ENCODE peak calls at places on chromosomes 11 and 22, in nine cellular contexts. N, M, O, A, I, W, D, U and T are unnamed samples.

GRCh38 chr11:36300651-36301050 is 4.6 kb downstream of the PRR5L start:
- DNase-seq in N (no peak), M (no peak), O (no peak), A (peak), I (no peak), W (peak), D (peak), U (no peak), T (no peak)

GRCh38 chr11:115301029-115301428 is 203.2 kb downstream of the CADM1 start:
- DNase-seq in N (no peak), M (peak), O (no peak), A (peak), I (no peak), W (no peak), D (no peak), U (no peak), T (peak)

GRCh38 chr11:67732045-67732787 is 57.8 kb upstream of the ALDH3B2 start:
- DNase-seq in N (peak), M (peak), O (no peak), A (no peak), I (peak), W (peak), D (no peak), U (peak), T (no peak)

GRCh38 chr11:12715941-12716340 is 41.7 kb downstream of the TEAD1 start:
- DNase-seq in N (no peak), M (no peak), O (no peak), A (no peak), I (no peak), W (no peak), D (no peak), U (no peak), T (no peak)

GRCh38 chr11:61999141-61999975 is 31.9 kb upstream of the FTH1 start:
- DNase-seq in N (no peak), M (no peak), O (no peak), A (no peak), I (no peak), W (peak), D (no peak), U (no peak), T (no peak)

GRCh38 chr11:36265793-36266628 is 23.2 kb downstream of the COMMD9 start:
- DNase-seq in N (peak), M (peak), O (peak), A (peak), I (peak), W (peak), D (peak), U (peak), T (peak)

GRCh38 chr11:134537941-134538340 is 125.9 kb upstream of the B3GAT1 start:
- DNase-seq in N (no peak), M (no peak), O (no peak), A (no peak), I (no peak), W (no peak), D (no peak), U (no peak), T (no peak)

GRCh38 chr11:132943737-132944556 is 588.4 kb downstream of the OPCML start:
- DNase-seq in N (no peak), M (no peak), O (no peak), A (peak), I (peak), W (peak), D (no peak), U (no peak), T (no peak)

GRCh38 chr11:121525376-121525775 is 72.6 kb upstream of the SORL1-AS1 start:
- DNase-seq in N (no peak), M (no peak), O (no peak), A (no peak), I (no peak), W (no peak), D (no peak), U (no peak), T (no peak)

GRCh38 chr11:16606784-16607674 is 131.4 kb upstream of the C11orf58 start:
- DNase-seq in N (no peak), M (no peak), O (peak), A (no peak), I (peak), W (peak), D (peak), U (no peak), T (peak)

GRCh38 chr11:45677811-45678515 is 12.5 kb upstream of the CHST1 start:
- DNase-seq in N (no peak), M (no peak), O (peak), A (no peak), I (no peak), W (no peak), D (no peak), U (no peak), T (no peak)

GRCh38 chr11:6472934-6473333 is 807 bp downstream of the TRIM3 start:
- DNase-seq in N (no peak), M (no peak), O (no peak), A (no peak), I (no peak), W (no peak), D (no peak), U (no peak), T (no peak)

GRCh38 chr22:30178180-30179126 is 68.1 kb downstream of the LIF start:
- DNase-seq in N (no peak), M (no peak), O (no peak), A (no peak), I (no peak), W (no peak), D (no peak), U (no peak), T (no peak)

GRCh38 chr11:96863520-96863919 is 473.7 kb downstream of the JRKL start:
- DNase-seq in N (no peak), M (no peak), O (no peak), A (no peak), I (no peak), W (no peak), D (no peak), U (no peak), T (no peak)